ENCODE peak calls at places on chromosomes 6 and 20, in nine cellular contexts. F is stomach, V is uterus, I is endothelial cell of umbilical vein, R is heart left ventricle, N is HCT116, H is lower leg skin, P is right lobe of liver, Q is HepG2. W is an unnamed sample.

GRCh38 chr6:163626073-163626867 is 211.8 kb downstream of the QKI start:
- DNase-seq in F (no peak), P (no peak), R (no peak), N (no peak), V (no peak), Q (no peak), I (no peak), H (no peak), W (no peak)

GRCh38 chr6:85250586-85251216 is 199.2 kb upstream of the NT5E start:
- DNase-seq in R (no peak), H (peak; percentile 15), P (no peak), F (no peak), Q (peak; percentile 3), I (peak; percentile 73), N (no peak), V (no peak), W (no peak)

GRCh38 chr6:8085053-8085511 is 17.3 kb downstream of the EEF1E1 start:
- DNase-seq in Q (peak; percentile 97), F (peak; percentile 37), H (no peak), V (no peak), N (peak; percentile 88), I (peak; percentile 91), R (peak; percentile 39), P (peak; percentile 85), W (peak; percentile 66)

GRCh38 chr6:147508871-147509608 is 550 bp downstream of the SAMD5 start:
- DNase-seq in F (no peak), H (no peak), N (no peak), V (peak; percentile 17), R (peak; percentile 32), I (peak; percentile 10), Q (no peak), P (peak; percentile 58), W (no peak)

GRCh38 chr20:23047738-23048214 is 1.7 kb downstream of the THBD start:
- DNase-seq in H (no peak), I (peak; percentile 47), N (no peak), R (peak; percentile 34), Q (no peak), F (peak; percentile 46), P (no peak), V (no peak), W (no peak)

GRCh38 chr20:1334761-1335160 is 5.8 kb upstream of the SDCBP2 start:
- DNase-seq in V (no peak), I (no peak), Q (peak; percentile 63), R (no peak), N (peak; percentile 27), F (no peak), P (no peak), H (no peak), W (no peak)

GRCh38 chr20:33169176-33169794 is 1.3 kb downstream of the BPIFA2 start:
- DNase-seq in I (no peak), Q (peak; percentile 29), N (no peak), V (no peak), P (no peak), F (no peak), H (no peak), R (no peak), W (no peak)

GRCh38 chr6:40997256-40997957 is 41.6 kb downstream of the UNC5CL start:
- DNase-seq in Q (peak; percentile 95), P (no peak), N (peak; percentile 82), V (no peak), R (no peak), I (peak; percentile 93), F (peak; percentile 67), H (no peak), W (peak; percentile 67)

GRCh38 chr6:106069478-106069877 is 16.7 kb upstream of the PRDM1 start:
- DNase-seq in V (no peak), Q (peak; percentile 12), R (no peak), F (peak; percentile 48), H (peak; percentile 41), I (peak; percentile 60), P (no peak), N (no peak), W (peak; percentile 25)

GRCh38 chr20:19497064-19497463 is 261.0 kb upstream of the RIN2 start:
- DNase-seq in P (no peak), N (no peak), V (no peak), H (no peak), Q (no peak), I (no peak), F (no peak), R (no peak), W (no peak)

GRCh38 chr6:166836785-166837718 is 119.3 kb downstream of the RNASET2 start:
- DNase-seq in H (no peak), P (no peak), V (no peak), Q (no peak), R (no peak), F (no peak), N (no peak), I (no peak), W (no peak)

GRCh38 chr20:5797165-5797564 is 47.0 kb downstream of the SHLD1 start:
- DNase-seq in N (no peak), F (no peak), P (no peak), I (no peak), Q (no peak), R (no peak), V (no peak), H (no peak), W (no peak)

GRCh38 chr6:137341721-137342195 is 122.6 kb upstream of the IFNGR1 start:
- DNase-seq in F (peak; percentile 65), I (no peak), N (no peak), V (no peak), P (peak; percentile 88), H (peak; percentile 16), Q (no peak), R (no peak), W (peak; percentile 41)

GRCh38 chr6:137522399-137522798 is 28.2 kb upstream of the OLIG3 start:
- DNase-seq in I (no peak), P (no peak), R (no peak), V (no peak), H (no peak), Q (no peak), N (no peak), F (no peak), W (no peak)

GRCh38 chr20:47326718-47327137 is 29.8 kb downstream of the ZMYND8 start:
- DNase-seq in F (no peak), Q (no peak), H (no peak), N (no peak), R (no peak), P (no peak), V (no peak), I (peak; percentile 52), W (no peak)

GRCh38 chr20:31542201-31542842 is 28.1 kb downstream of the HM13 start:
- DNase-seq in Q (no peak), V (no peak), F (no peak), P (no peak), H (no peak), I (no peak), R (no peak), N (no peak), W (no peak)

GRCh38 chr6:72826744-72827438 is 205.0 kb downstream of the KCNQ5 start:
- DNase-seq in P (no peak), F (no peak), V (no peak), R (no peak), N (no peak), H (no peak), I (no peak), Q (no peak), W (no peak)

GRCh38 chr6:33112148-33112547 is 36.4 kb downstream of the HLA-DPB1 start:
- DNase-seq in R (no peak), N (peak; percentile 43), V (no peak), F (no peak), Q (peak; percentile 23), I (peak; percentile 78), P (no peak), H (peak; percentile 40), W (no peak)

GRCh38 chr20:34312024-34312460 is 8.9 kb upstream of the AHCY start:
- DNase-seq in I (no peak), F (no peak), N (no peak), P (peak; percentile 87), Q (no peak), R (no peak), H (no peak), V (no peak), W (no peak)

GRCh38 chr6:130935978-130936377 is 108.8 kb downstream of the SMLR1 start:
- DNase-seq in H (no peak), F (no peak), R (no peak), N (no peak), P (no peak), Q (no peak), V (no peak), I (no peak), W (no peak)

GRCh38 chr20:38032585-38033329 is 499 bp downstream of the TTI1 start:
- DNase-seq in Q (peak; percentile 35), P (no peak), H (no peak), F (no peak), N (no peak), R (peak; percentile 34), I (no peak), V (no peak), W (peak; percentile 20)

GRCh38 chr6:160222491-160222890 is 36.1 kb downstream of the SLC22A2 start:
- DNase-seq in F (no peak), I (no peak), Q (no peak), N (no peak), P (no peak), V (no peak), R (no peak), H (no peak), W (no peak)

GRCh38 chr6:11214438-11214837 is 18.0 kb downstream of the NEDD9 start:
- DNase-seq in R (peak; percentile 62), N (no peak), Q (no peak), H (no peak), I (no peak), F (no peak), P (no peak), V (no peak), W (no peak)

GRCh38 chr6:131960371-131961133 is 9.4 kb upstream of the CCN2 start:
- DNase-seq in N (no peak), Q (no peak), I (peak; percentile 76), H (no peak), R (no peak), P (no peak), F (no peak), V (no peak), W (no peak)
- TF ChIP-seq CTCF in N (peak; percentile 58), Q (peak; percentile 40), I (peak; percentile 12), H (no peak), R (peak; percentile 18), P (peak; percentile 45), F (no peak), V (peak; percentile 16), W (no peak)

GRCh38 chr6:23736577-23736976 is 389.4 kb upstream of the NRSN1 start:
- DNase-seq in I (no peak), H (no peak), V (no peak), F (no peak), Q (no peak), R (no peak), P (no peak), N (no peak), W (no peak)
- TF ChIP-seq POLR2A in I (no peak), H (no peak), V (no peak), F (no peak), Q (no peak), R (no peak), P (no peak), N (no peak), W (no peak)

GRCh38 chr6:128098000-128098581 is 197.2 kb upstream of the THEMIS start:
- DNase-seq in V (no peak), Q (no peak), I (no peak), N (no peak), R (no peak), H (no peak), F (no peak), P (no peak), W (no peak)
- TF ChIP-seq CTCF in V (no peak), Q (no peak), I (no peak), N (no peak), R (no peak), H (no peak), F (no peak), P (no peak), W (no peak)

GRCh38 chr6:28251648-28252506 is at the start of gene ZKSCAN4:
- DNase-seq in F (peak; percentile 73), V (peak; percentile 81), I (peak; percentile 83), Q (peak; percentile 88), N (peak; percentile 90), R (peak; percentile 84), H (peak; percentile 62), P (peak; percentile 71), W (peak; percentile 84)
- TF ChIP-seq POLR2A in F (no peak), V (no peak), I (no peak), Q (peak; percentile 42), N (peak; percentile 17), R (no peak), H (no peak), P (no peak), W (no peak)

W was measured in body of pancreas.